ENCODE peak calls at places on chromosomes 2 and 18, in eight cellular contexts. C is ureter, K is ELR, P is GM23248, G is left lobe of liver, S is hypothalamus, V is B cell, M is GM18507. Y is an unnamed sample.

GRCh38 chr2:186697536-186697935 is 3.7 kb downstream of the FAM171B start:
- DNase-seq in C (no peak), K (peak), P (peak), G (no peak), S (no peak), V (no peak), M (no peak), Y (peak)

GRCh38 chr2:18378020-18378653 is 182.3 kb downstream of the RDH14 start:
- DNase-seq in C (no peak), K (peak), P (peak), G (no peak), S (no peak), V (no peak), M (no peak), Y (no peak)

GRCh38 chr2:182593394-182593707 is 122.7 kb upstream of the DNAJC10 start:
- DNase-seq in C (no peak), K (peak), P (peak), G (no peak), S (no peak), V (no peak), M (no peak), Y (peak)

GRCh38 chr2:27723372-27724144 is 48.0 kb upstream of the MRPL33 start:
- DNase-seq in C (peak), K (peak), P (peak), G (peak), S (no peak), V (no peak), M (no peak), Y (peak)

GRCh38 chr2:70089220-70089945 is 2.1 kb downstream of the PCBP1 start:
- DNase-seq in C (peak), K (peak), P (peak), G (no peak), S (no peak), V (no peak), M (no peak), Y (no peak)

GRCh38 chr18:40431071-40431998 is 1523.7 kb upstream of the PIK3C3 start:
- DNase-seq in C (no peak), K (no peak), P (no peak), G (no peak), S (no peak), V (no peak), M (no peak), Y (no peak)

GRCh38 chr2:20352230-20353216 is 1.9 kb upstream of the PUM2 start:
- DNase-seq in C (no peak), K (no peak), P (no peak), G (no peak), S (no peak), V (no peak), M (no peak), Y (no peak)

GRCh38 chr18:37385846-37386435 is 179.7 kb downstream of the CELF4 start:
- DNase-seq in C (no peak), K (peak), P (peak), G (no peak), S (no peak), V (no peak), M (no peak), Y (no peak)

GRCh38 chr2:88626171-88627054 is 851 bp downstream of the EIF2AK3 start:
- DNase-seq in C (peak), K (peak), P (peak), G (peak), S (peak), V (peak), M (no peak), Y (no peak)

Y was measured in foreskin keratinocyte.